ENCODE peak calls at places on chromosomes 6 and 20, in ten cellular contexts. W, C, Y, Q, O, G, X, V, L and A are unnamed samples.

GRCh38 chr20:48656661-48657211 is 171.1 kb downstream of the PREX1 start:
- DNase-seq in W (no peak), C (no peak), Y (peak; percentile 88), Q (no peak), O (no peak), G (no peak), X (no peak), V (no peak), L (no peak), A (no peak)

GRCh38 chr6:62390413-62390812 is 104.4 kb upstream of the KHDRBS2 start:
- DNase-seq in W (no peak), C (no peak), Y (no peak), Q (no peak), O (no peak), G (no peak), X (no peak), V (no peak), L (no peak), A (no peak)

GRCh38 chr20:1764136-1765033 is 106.8 kb upstream of the SIRPG start:
- DNase-seq in W (peak; percentile 96), C (peak; percentile 90), Y (peak; percentile 91), Q (peak; percentile 92), O (peak; percentile 80), G (peak; percentile 59), X (peak; percentile 85), V (peak; percentile 84), L (peak; percentile 81), A (peak; percentile 81)

GRCh38 chr6:25882066-25882496 is 8.0 kb upstream of the SLC17A3 start:
- DNase-seq in W (no peak), C (no peak), Y (peak; percentile 89), Q (no peak), O (peak; percentile 75), G (no peak), X (peak; percentile 3), V (no peak), L (peak; percentile 54), A (no peak)

GRCh38 chr20:17456226-17456625 is 75.0 kb downstream of the BFSP1 start:
- DNase-seq in W (no peak), C (no peak), Y (no peak), Q (no peak), O (no peak), G (no peak), X (no peak), V (no peak), L (no peak), A (no peak)

GRCh38 chr20:49768204-49769124 is 44.2 kb upstream of the SLC9A8 start:
- DNase-seq in W (peak; percentile 97), C (peak; percentile 97), Y (peak; percentile 74), Q (peak; percentile 98), O (no peak), G (peak; percentile 63), X (no peak), V (peak; percentile 81), L (peak; percentile 75), A (peak; percentile 93)

GRCh38 chr6:169997930-169998218 is 246.5 kb downstream of the ERMARD start:
- DNase-seq in W (no peak), C (peak; percentile 91), Y (no peak), Q (no peak), O (peak; percentile 49), G (no peak), X (no peak), V (no peak), L (no peak), A (no peak)

GRCh38 chr20:47476452-47476851 is 25.2 kb upstream of the NCOA3 start:
- DNase-seq in W (no peak), C (no peak), Y (no peak), Q (no peak), O (no peak), G (no peak), X (no peak), V (no peak), L (no peak), A (no peak)

GRCh38 chr20:54123587-54124180 is 50.1 kb downstream of the CYP24A1 start:
- DNase-seq in W (peak; percentile 87), C (no peak), Y (peak; percentile 97), Q (peak; percentile 78), O (peak; percentile 89), G (peak; percentile 81), X (no peak), V (no peak), L (no peak), A (peak; percentile 96)

GRCh38 chr20:51758978-51759544 is 9.1 kb downstream of the ATP9A start:
- DNase-seq in W (no peak), C (peak; percentile 22), Y (no peak), Q (peak; percentile 31), O (no peak), G (no peak), X (no peak), V (no peak), L (no peak), A (no peak)

GRCh38 chr20:24969203-24970029 is 20.3 kb downstream of the CST7 start:
- DNase-seq in W (no peak), C (no peak), Y (peak; percentile 7), Q (no peak), O (no peak), G (no peak), X (no peak), V (no peak), L (no peak), A (no peak)

GRCh38 chr6:24196198-24196597 is 70.2 kb downstream of the NRSN1 start:
- DNase-seq in W (no peak), C (no peak), Y (no peak), Q (no peak), O (no peak), G (no peak), X (no peak), V (no peak), L (no peak), A (no peak)

GRCh38 chr6:24193364-24193763 is 67.3 kb downstream of the NRSN1 start:
- DNase-seq in W (no peak), C (no peak), Y (no peak), Q (no peak), O (no peak), G (no peak), X (no peak), V (no peak), L (no peak), A (no peak)

GRCh38 chr6:24191346-24191745 is 65.3 kb downstream of the NRSN1 start:
- DNase-seq in W (no peak), C (no peak), Y (no peak), Q (no peak), O (no peak), G (no peak), X (no peak), V (no peak), L (no peak), A (no peak)

GRCh38 chr6:24197892-24198291 is 71.9 kb downstream of the NRSN1 start:
- DNase-seq in W (no peak), C (no peak), Y (no peak), Q (no peak), O (no peak), G (no peak), X (no peak), V (no peak), L (no peak), A (no peak)

DNA sequence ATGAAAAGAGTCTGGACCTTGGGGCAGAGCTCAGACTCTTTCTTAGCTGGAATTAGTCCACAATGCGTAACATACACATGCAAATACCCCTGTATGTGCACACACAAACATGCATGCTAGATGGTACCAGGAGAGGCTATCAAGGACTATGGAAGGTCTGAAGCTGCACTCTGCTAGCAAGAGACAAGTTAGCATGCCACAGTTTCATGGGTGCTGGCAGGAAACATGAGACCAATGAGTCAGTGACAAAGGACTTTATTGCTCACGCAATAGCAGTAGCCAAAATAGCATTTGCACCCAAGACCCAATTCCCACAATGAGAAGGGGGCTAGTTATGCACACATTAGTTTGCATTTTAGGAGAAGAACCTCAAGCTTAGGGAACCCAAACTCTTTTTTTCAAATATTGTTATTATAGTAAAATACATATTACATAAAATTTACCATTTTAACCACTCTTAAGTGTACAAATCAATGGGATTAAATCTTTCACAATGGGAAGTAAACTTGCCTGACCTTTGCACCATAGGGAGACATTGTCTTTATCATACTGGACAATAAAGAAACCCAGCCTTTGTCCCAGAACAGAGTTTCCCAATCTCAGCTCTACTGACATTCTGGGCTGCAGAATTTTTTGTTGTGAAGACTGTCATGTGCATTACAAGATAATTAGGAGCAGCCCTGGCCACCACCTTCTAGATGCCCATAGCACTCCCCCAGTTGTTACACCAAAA is 69.1 kb downstream of the NRSN1 start:
- DNase-seq in W (no peak), C (no peak), Y (no peak), Q (no peak), O (no peak), G (no peak), X (no peak), V (no peak), L (no peak), A (no peak)
- TF ChIP-seq CTCF in W (no peak), C (no peak), Y (no peak), Q (no peak), O (no peak), G (no peak), X (no peak), V (no peak), L (no peak), A (no peak)

DNA sequence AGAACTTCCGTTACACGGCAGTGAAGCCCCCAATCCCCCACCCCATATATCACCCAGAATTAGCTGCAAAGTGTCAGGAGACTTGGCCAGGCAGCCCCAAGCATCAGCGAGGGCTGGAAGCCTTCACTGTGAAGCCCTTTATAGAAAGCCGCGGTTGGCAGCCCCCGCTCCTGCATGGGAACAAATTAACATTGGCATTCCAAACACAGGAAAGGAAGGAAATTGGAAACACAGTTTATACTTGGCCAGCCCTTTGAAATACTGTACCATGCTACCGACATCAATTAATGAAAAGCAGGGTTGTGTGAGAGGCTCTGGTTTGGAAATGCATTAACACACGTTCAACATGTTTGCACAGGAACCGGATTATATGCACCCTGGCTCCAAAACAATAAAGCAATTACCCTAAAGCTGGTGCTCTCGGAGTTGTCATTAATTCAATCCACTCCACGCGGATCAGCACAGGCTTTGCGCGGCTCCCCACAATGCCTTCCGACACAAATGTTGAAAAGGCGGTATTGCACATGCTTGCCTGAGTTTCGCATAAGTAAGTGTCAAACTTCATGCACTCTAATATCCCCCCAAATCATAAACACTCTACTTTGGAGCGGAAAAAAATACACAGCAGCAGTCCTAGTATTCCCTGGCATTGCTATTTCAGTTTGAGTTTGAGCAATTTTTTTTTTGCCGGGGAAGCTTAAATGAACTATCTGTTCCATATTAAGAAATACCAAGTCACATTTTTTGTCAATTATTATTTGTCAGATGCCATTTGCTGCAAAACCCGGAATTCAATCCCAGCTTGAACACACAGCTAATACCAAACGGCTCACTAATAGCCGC is 7.0 kb downstream of the BMP7 start:
- DNase-seq in W (no peak), C (no peak), Y (peak; percentile 51), Q (no peak), O (no peak), G (no peak), X (peak; percentile 87), V (no peak), L (no peak), A (no peak)
- H3K4me3 ChIP-seq in W (no peak overlapping the region), C (no peak overlapping the region), Y (no peak overlapping the region), Q (no peak overlapping the region), O (no peak overlapping the region), G (peak overlapping the region; percentile 27), X (no peak overlapping the region), V (peak overlapping the region; percentile 8), L (no peak overlapping the region), A (no peak overlapping the region)

GRCh38 chr6:43285832-43286231 is 12.2 kb upstream of the SLC22A7 start:
- DNase-seq in W (no peak), C (no peak), Y (no peak), Q (no peak), O (peak; percentile 52), G (no peak), X (no peak), V (no peak), L (no peak), A (no peak)
- TF ChIP-seq CTCF in W (no peak), C (no peak), Y (no peak), Q (no peak), O (no peak), G (no peak), X (no peak), V (no peak), L (no peak), A (no peak)

GRCh38 chr6:149646599-149646998 is 1.9 kb downstream of the KATNA1 start:
- DNase-seq in W (peak; percentile 4), C (no peak), Y (no peak), Q (no peak), O (no peak), G (no peak), X (no peak), V (no peak), L (no peak), A (no peak)
- H3K4me3 ChIP-seq in W (peak overlapping the region; percentile 97), C (peak overlapping the region; percentile 89), Y (peak overlapping the region; percentile 99), Q (peak overlapping the region; percentile 93), O (peak overlapping the region; percentile 12), G (peak overlapping the region; percentile 59), X (peak overlapping the region; percentile 66), V (peak overlapping the region; percentile 96), L (no peak overlapping the region), A (peak overlapping the region; percentile 93)